ENCODE peak calls at places on chromosomes 6 and 20, in four cellular contexts. B, X, T and V are unnamed samples.

GRCh38 chr6:11631008-11631407 is 93.5 kb downstream of the TMEM170B start:
- DNase-seq in X (no peak), T (no peak), B (no peak), V (no peak)

GRCh38 chr6:9250852-9251251 is 815.5 kb upstream of the SLC35B3 start:
- DNase-seq in T (peak; percentile 34), X (peak; percentile 16), B (no peak), V (peak; percentile 33)

GRCh38 chr20:1802385-1803215 is 92.6 kb upstream of the SIRPA start:
- DNase-seq in T (no peak), X (peak; percentile 67), B (no peak), V (peak; percentile 78)

GRCh38 chr6:143270026-143270425 is 180.5 kb downstream of the ADAT2 start:
- DNase-seq in X (no peak), T (no peak), B (no peak), V (no peak)

GRCh38 chr20:19692685-19693119 is 65.4 kb upstream of the RIN2 start:
- DNase-seq in X (peak; percentile 37), B (no peak), T (peak; percentile 19), V (peak; percentile 27)

GRCh38 chr20:21513881-21514540 is at the start of gene NKX2-2:
- DNase-seq in T (no peak), B (no peak), X (no peak), V (no peak)

GRCh38 chr6:110878751-110879539 is 4.4 kb downstream of the AMD1 start:
- DNase-seq in B (no peak), T (no peak), X (no peak), V (no peak)

GRCh38 chr20:21396921-21397340 is 395 bp downstream of the NKX2-4 start:
- DNase-seq in B (no peak), X (no peak), T (no peak), V (no peak)

GRCh38 chr6:17703256-17703694 is 3.5 kb downstream of the NUP153 start:
- DNase-seq in T (no peak), X (peak; percentile 50), B (no peak), V (no peak)

GRCh38 chr6:130020106-130020851 is 1.9 kb downstream of the L3MBTL3 start:
- DNase-seq in B (no peak), X (no peak), T (no peak), V (no peak)

GRCh38 chr6:87908978-87909802 is 138.5 kb upstream of the SPACA1 start:
- DNase-seq in T (no peak), X (no peak), B (no peak), V (no peak)

GRCh38 chr20:24651171-24651972 is 181.9 kb downstream of the SYNDIG1 start:
- DNase-seq in X (no peak), T (no peak), B (no peak), V (no peak)

GRCh38 chr6:32885698-32886286 is 31.8 kb downstream of the PSMB9 start:
- DNase-seq in T (no peak), B (peak; percentile 23), X (peak; percentile 77), V (peak; percentile 18)

GRCh38 chr6:142193621-142194020 is 46.6 kb downstream of the VTA1 start:
- DNase-seq in T (no peak), X (no peak), B (no peak), V (no peak)

GRCh38 chr20:61531553-61532345 is 279.7 kb downstream of the CDH4 start:
- DNase-seq in T (no peak), X (no peak), B (no peak), V (no peak)

GRCh38 chr6:3251462-3252314 is 7.1 kb upstream of the PSMG4 start:
- DNase-seq in T (no peak), B (peak; percentile 30), X (peak; percentile 77), V (peak; percentile 75)

GRCh38 chr20:25296094-25297093 is 48.5 kb downstream of the PYGB start:
- DNase-seq in T (no peak), B (no peak), X (peak; percentile 50), V (no peak)

GRCh38 chr6:147132889-147133288 is 71.3 kb upstream of the STXBP5 start:
- DNase-seq in B (no peak), X (no peak), T (no peak), V (no peak)

GRCh38 chr20:1265226-1265915 is 723 bp upstream of the SNPH start:
- DNase-seq in X (no peak), B (no peak), T (no peak), V (no peak)

GRCh38 chr20:34946661-34947060 is 8.9 kb downstream of the GSS start:
- DNase-seq in B (no peak), X (peak; percentile 58), T (no peak), V (no peak)

GRCh38 chr6:47203266-47203967 is 106.3 kb downstream of the TNFRSF21 start:
- DNase-seq in X (no peak), B (peak; percentile 20), T (no peak), V (no peak)

GRCh38 chr6:31871068-31871659 is 7.6 kb downstream of the SLC44A4 start:
- DNase-seq in X (no peak), T (no peak), B (no peak), V (no peak)

GRCh38 chr6:149887343-149887742 is 10.6 kb downstream of the RAET1E start:
- DNase-seq in B (no peak), X (no peak), T (no peak), V (no peak)

GRCh38 chr6:33929575-33930288 is 125.9 kb upstream of the MLN start:
- DNase-seq in X (no peak), T (no peak), B (no peak), V (no peak)

GRCh38 chr6:170082531-170083187 is 208.2 kb downstream of the DLL1 start:
- DNase-seq in T (no peak), B (no peak), X (no peak), V (no peak)

GRCh38 chr6:133553652-133554051 is 312.5 kb downstream of the EYA4 start:
- DNase-seq in T (no peak), B (no peak), X (peak; percentile 46), V (peak; percentile 30)

GRCh38 chr6:133550026-133550425 is 308.9 kb downstream of the EYA4 start:
- DNase-seq in T (no peak), X (no peak), B (no peak), V (no peak)

GRCh38 chr6:133549252-133549925 is 308.2 kb downstream of the EYA4 start:
- DNase-seq in B (no peak), T (no peak), X (no peak), V (no peak)

GRCh38 chr6:133551436-133551835 is 310.3 kb downstream of the EYA4 start:
- DNase-seq in X (no peak), B (no peak), T (no peak), V (no peak)

DNA sequence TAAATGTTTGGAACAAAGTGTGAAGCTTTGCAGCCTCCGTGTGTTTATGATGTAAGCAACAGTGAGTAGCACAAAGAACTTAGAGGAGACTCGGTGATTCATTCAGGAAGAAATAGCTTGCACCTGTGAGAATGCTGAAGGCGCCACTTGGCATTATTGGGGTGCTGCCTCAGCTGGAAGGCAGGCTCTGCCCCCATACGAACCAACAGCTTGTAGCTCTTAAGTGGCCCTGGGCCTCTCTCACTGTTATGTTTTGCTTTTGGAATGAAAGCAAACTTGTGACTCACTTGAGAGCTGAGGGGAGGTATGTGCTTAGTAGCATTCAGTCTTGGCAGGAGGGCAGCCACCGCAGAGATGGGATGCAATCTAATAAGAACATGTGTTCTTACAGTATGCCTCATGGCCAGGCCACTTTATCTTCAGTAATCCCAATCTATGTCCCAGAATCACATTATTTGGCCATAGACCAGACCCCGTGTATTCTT is 310.7 kb downstream of the EYA4 start:
- DNase-seq in B (no peak), X (no peak), T (no peak), V (no peak)
- TF ChIP-seq ZNF274 in B (no peak), X (no peak), T (no peak), V (no peak)

GRCh38 chr6:89941031-89941775 is 46.9 kb downstream of the GJA10 start:
- DNase-seq in X (peak; percentile 77), B (no peak), T (no peak), V (no peak)
- TF ChIP-seq SUZ12 in X (no peak), B (no peak), T (no peak), V (no peak)

DNA sequence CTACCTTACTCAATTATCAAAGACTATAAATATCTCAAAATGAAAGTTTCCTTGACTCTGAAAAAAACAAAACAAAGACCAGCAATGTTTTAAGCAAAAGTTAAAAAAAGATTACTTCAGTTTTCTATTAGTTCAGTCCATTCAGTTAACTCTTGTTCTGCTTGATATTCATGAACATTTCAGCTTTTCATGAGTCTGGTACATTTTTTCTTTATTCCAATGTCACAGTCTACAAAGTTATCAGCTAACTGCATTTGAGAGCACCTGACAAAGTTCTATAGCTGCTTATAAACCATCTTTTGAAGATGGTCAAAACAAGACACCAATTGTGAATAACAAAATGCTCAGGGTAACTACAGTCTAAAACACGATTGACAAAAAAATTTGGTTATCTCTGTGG is 156.1 kb upstream of the NOX3 start:
- DNase-seq in B (no peak), X (no peak), T (no peak), V (no peak)
- H3K9me3 ChIP-seq in B (no peaks in the 10 kb centered on the region), X (peaks cover 19% of the 10 kb centered on the region), T (peaks cover 34% of the 10 kb centered on the region), V (peaks cover 58% of the 10 kb centered on the region)

GRCh38 chr6:43950731-43951062 is 176.6 kb downstream of the MRPL14 start:
- DNase-seq in T (no peak), B (no peak), X (no peak), V (no peak)
- TF ChIP-seq ZNF274 in T (no peak), B (no peak), X (no peak), V (no peak)

DNA sequence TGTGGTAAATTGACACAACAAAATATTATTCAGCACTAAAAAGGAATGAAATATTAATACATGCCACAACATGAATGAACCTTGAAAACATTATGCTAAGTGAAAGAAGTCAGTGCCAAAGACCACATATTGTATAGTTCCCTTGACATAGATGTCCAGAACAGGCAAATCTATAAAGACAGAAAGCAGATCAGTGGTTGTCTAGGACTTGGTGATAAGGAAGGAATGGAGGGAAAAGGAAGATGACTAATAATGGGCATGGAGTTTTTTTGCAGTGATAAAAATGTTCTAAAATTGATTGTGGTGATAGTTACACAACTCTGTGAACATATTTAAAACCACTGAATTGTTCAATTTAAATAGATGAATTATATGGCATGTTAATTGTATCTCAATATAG is 32.5 kb downstream of the TBX18 start:
- DNase-seq in X (no peak), B (no peak), T (no peak), V (no peak)
- TF ChIP-seq SUZ12 in X (no peak), B (no peak), T (no peak), V (no peak)

DNA sequence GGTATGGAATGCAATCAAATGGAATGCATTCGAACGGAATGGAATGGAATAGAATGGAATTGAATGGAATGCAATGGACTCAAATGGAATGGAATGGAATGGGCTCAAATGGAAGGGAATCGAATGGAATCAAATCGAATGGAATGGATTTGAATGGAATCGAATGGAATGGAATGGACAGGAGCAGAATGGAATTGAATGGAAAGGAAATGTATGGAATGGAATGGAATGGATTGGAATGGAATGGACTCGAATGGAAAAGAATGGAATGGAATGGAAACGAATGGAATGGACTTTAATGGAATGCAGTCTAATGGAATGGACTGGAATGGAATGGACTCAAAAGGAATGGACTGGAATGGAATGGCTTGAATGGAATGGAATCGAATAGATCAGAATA is 18.3 kb upstream of the DEFB115 start:
- DNase-seq in T (no peak), X (no peak), B (no peak), V (no peak)
- H3K9me3 ChIP-seq in T (peaks cover 41% of the 10 kb centered on the region), X (peaks cover 100% of the 10 kb centered on the region), B (peaks cover 2% of the 10 kb centered on the region), V (peaks cover 98% of the 10 kb centered on the region)

GRCh38 chr20:44032583-44033138 is 118.0 kb downstream of the TOX2 start:
- DNase-seq in B (no peak), X (no peak), T (no peak), V (no peak)
- TF ChIP-seq ZNF274 in B (no peak), X (no peak), T (no peak), V (no peak)